ENCODE peak calls at places on chromosomes 6 and 20, in eight cellular contexts. One of them, this sample, is unnamed.

GRCh38 chr6:5851261-5851757 is 155.4 kb downstream of the NRN1 start:
- DNase-seq in mammary epithelial cell: no peak
- DNase-seq in cardiac muscle cell: peak; percentile 40
- DNase-seq in AG09309: no peak
- DNase-seq in heart right ventricle: peak; percentile 41
- DNase-seq in CD8-positive, alpha-beta T cell: peak; percentile 36
- DNase-seq in GM06990: peak; percentile 50
- DNase-seq in fibroblast of mammary gland: peak; percentile 54
- DNase-seq in this sample: peak; percentile 77

GRCh38 chr6:122833229-122833556 is 44.1 kb downstream of the SMPDL3A start:
- DNase-seq in AG09309: no peak
- DNase-seq in mammary epithelial cell: no peak
- DNase-seq in heart right ventricle: no peak
- DNase-seq in GM06990: no peak
- DNase-seq in CD8-positive, alpha-beta T cell: no peak
- DNase-seq in cardiac muscle cell: no peak
- DNase-seq in fibroblast of mammary gland: no peak
- DNase-seq in this sample: no peak

GRCh38 chr6:16637635-16638034 is 123.6 kb downstream of the ATXN1 start:
- DNase-seq in GM06990: no peak
- DNase-seq in heart right ventricle: no peak
- DNase-seq in AG09309: no peak
- DNase-seq in cardiac muscle cell: no peak
- DNase-seq in fibroblast of mammary gland: peak; percentile 61
- DNase-seq in mammary epithelial cell: no peak
- DNase-seq in CD8-positive, alpha-beta T cell: no peak
- DNase-seq in this sample: no peak

GRCh38 chr6:148814082-148814790 is 67.4 kb downstream of the UST start:
- DNase-seq in GM06990: no peak
- DNase-seq in heart right ventricle: no peak
- DNase-seq in AG09309: no peak
- DNase-seq in mammary epithelial cell: no peak
- DNase-seq in CD8-positive, alpha-beta T cell: no peak
- DNase-seq in fibroblast of mammary gland: peak; percentile 52
- DNase-seq in cardiac muscle cell: no peak
- DNase-seq in this sample: no peak

GRCh38 chr20:24469116-24470030 is at the start of gene SYNDIG1:
- DNase-seq in cardiac muscle cell: peak; percentile 6
- DNase-seq in mammary epithelial cell: peak; percentile 20
- DNase-seq in CD8-positive, alpha-beta T cell: no peak
- DNase-seq in fibroblast of mammary gland: no peak
- DNase-seq in GM06990: no peak
- DNase-seq in AG09309: no peak
- DNase-seq in heart right ventricle: peak; percentile 24
- DNase-seq in this sample: no peak

GRCh38 chr6:69232506-69233194 is 564.2 kb downstream of the LMBRD1 start:
- DNase-seq in cardiac muscle cell: peak; percentile 77
- DNase-seq in GM06990: peak; percentile 52
- DNase-seq in mammary epithelial cell: peak; percentile 56
- DNase-seq in heart right ventricle: peak; percentile 77
- DNase-seq in AG09309: no peak
- DNase-seq in fibroblast of mammary gland: peak; percentile 43
- DNase-seq in CD8-positive, alpha-beta T cell: no peak
- DNase-seq in this sample: peak; percentile 68

GRCh38 chr6:134416501-134417154 is 98.7 kb upstream of the SGK1 start:
- DNase-seq in cardiac muscle cell: peak; percentile 68
- DNase-seq in fibroblast of mammary gland: peak; percentile 68
- DNase-seq in CD8-positive, alpha-beta T cell: no peak
- DNase-seq in AG09309: peak; percentile 64
- DNase-seq in GM06990: no peak
- DNase-seq in heart right ventricle: no peak
- DNase-seq in mammary epithelial cell: no peak
- DNase-seq in this sample: no peak

GRCh38 chr20:16613954-16614353 is 40.7 kb upstream of the KIF16B start:
- DNase-seq in cardiac muscle cell: peak; percentile 55
- DNase-seq in heart right ventricle: no peak
- DNase-seq in fibroblast of mammary gland: peak; percentile 11
- DNase-seq in GM06990: no peak
- DNase-seq in mammary epithelial cell: no peak
- DNase-seq in CD8-positive, alpha-beta T cell: no peak
- DNase-seq in AG09309: no peak
- DNase-seq in this sample: no peak

GRCh38 chr20:45902199-45902701 is 9.7 kb downstream of the PLTP start:
- DNase-seq in GM06990: no peak
- DNase-seq in mammary epithelial cell: no peak
- DNase-seq in AG09309: no peak
- DNase-seq in CD8-positive, alpha-beta T cell: no peak
- DNase-seq in cardiac muscle cell: no peak
- DNase-seq in fibroblast of mammary gland: no peak
- DNase-seq in heart right ventricle: no peak
- DNase-seq in this sample: no peak

GRCh38 chr20:17059465-17059864 is 167.4 kb upstream of the PCSK2 start:
- DNase-seq in GM06990: no peak
- DNase-seq in cardiac muscle cell: no peak
- DNase-seq in mammary epithelial cell: no peak
- DNase-seq in heart right ventricle: no peak
- DNase-seq in AG09309: no peak
- DNase-seq in CD8-positive, alpha-beta T cell: no peak
- DNase-seq in fibroblast of mammary gland: peak; percentile 0
- DNase-seq in this sample: no peak

GRCh38 chr6:130547723-130548122 is 181.9 kb downstream of the TMEM200A start:
- DNase-seq in CD8-positive, alpha-beta T cell: no peak
- DNase-seq in AG09309: no peak
- DNase-seq in cardiac muscle cell: no peak
- DNase-seq in heart right ventricle: no peak
- DNase-seq in GM06990: no peak
- DNase-seq in fibroblast of mammary gland: no peak
- DNase-seq in mammary epithelial cell: no peak
- DNase-seq in this sample: no peak

GRCh38 chr6:97668716-97669115 is 385.7 kb upstream of the MMS22L start:
- DNase-seq in AG09309: no peak
- DNase-seq in CD8-positive, alpha-beta T cell: no peak
- DNase-seq in fibroblast of mammary gland: no peak
- DNase-seq in cardiac muscle cell: no peak
- DNase-seq in heart right ventricle: no peak
- DNase-seq in GM06990: peak; percentile 44
- DNase-seq in mammary epithelial cell: no peak
- DNase-seq in this sample: no peak

GRCh38 chr6:79408598-79408997 is 128.6 kb downstream of the LCA5 start:
- DNase-seq in heart right ventricle: no peak
- DNase-seq in CD8-positive, alpha-beta T cell: no peak
- DNase-seq in mammary epithelial cell: no peak
- DNase-seq in cardiac muscle cell: no peak
- DNase-seq in GM06990: no peak
- DNase-seq in AG09309: no peak
- DNase-seq in fibroblast of mammary gland: no peak
- DNase-seq in this sample: no peak
- TF ChIP-seq CTCF in heart right ventricle: no peak
- TF ChIP-seq CTCF in CD8-positive, alpha-beta T cell: no peak
- TF ChIP-seq CTCF in mammary epithelial cell: no peak
- TF ChIP-seq CTCF in cardiac muscle cell: no peak
- TF ChIP-seq CTCF in GM06990: no peak
- TF ChIP-seq CTCF in AG09309: no peak
- TF ChIP-seq CTCF in fibroblast of mammary gland: no peak
- TF ChIP-seq CTCF in this sample: no peak

GRCh38 chr6:42166444-42167141 is 6.6 kb upstream of the GUCA1A start:
- DNase-seq in fibroblast of mammary gland: peak; percentile 66
- DNase-seq in cardiac muscle cell: peak; percentile 75
- DNase-seq in CD8-positive, alpha-beta T cell: peak; percentile 60
- DNase-seq in heart right ventricle: peak; percentile 63
- DNase-seq in GM06990: no peak
- DNase-seq in mammary epithelial cell: peak; percentile 78
- DNase-seq in AG09309: no peak
- DNase-seq in this sample: no peak
- H3K4me3 ChIP-seq in fibroblast of mammary gland: no peak overlapping the region
- H3K4me3 ChIP-seq in cardiac muscle cell: no peak overlapping the region
- H3K4me3 ChIP-seq in CD8-positive, alpha-beta T cell: no peak overlapping the region
- H3K4me3 ChIP-seq in heart right ventricle: no peak overlapping the region
- H3K4me3 ChIP-seq in GM06990: no peak overlapping the region
- H3K4me3 ChIP-seq in mammary epithelial cell: no peak overlapping the region
- H3K4me3 ChIP-seq in AG09309: no peak overlapping the region
- H3K4me3 ChIP-seq in this sample: no peak overlapping the region

DNA sequence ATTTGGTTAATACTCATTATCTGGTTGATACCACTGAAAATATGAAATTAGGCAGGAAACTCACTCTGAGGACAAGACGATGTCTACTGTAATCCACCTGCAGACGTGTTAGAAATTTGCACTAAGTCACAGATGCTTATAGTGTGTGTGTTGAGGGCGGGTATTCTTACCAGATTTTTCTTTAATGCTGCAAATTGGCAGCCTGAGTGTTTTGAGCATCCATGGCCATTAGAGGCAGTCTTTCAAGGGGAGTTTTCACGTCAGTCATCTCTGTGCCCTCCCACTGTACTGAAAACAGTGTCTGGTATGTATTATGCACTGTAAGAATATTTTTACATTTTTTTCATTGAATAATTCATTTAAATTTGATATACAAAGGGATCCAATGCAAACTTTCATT is 266.5 kb upstream of the QKI start:
- DNase-seq in AG09309: no peak
- DNase-seq in fibroblast of mammary gland: no peak
- DNase-seq in mammary epithelial cell: no peak
- DNase-seq in cardiac muscle cell: no peak
- DNase-seq in CD8-positive, alpha-beta T cell: no peak
- DNase-seq in heart right ventricle: no peak
- DNase-seq in GM06990: no peak
- DNase-seq in this sample: no peak
- TF ChIP-seq CTCF in AG09309: no peak
- TF ChIP-seq CTCF in fibroblast of mammary gland: no peak
- TF ChIP-seq CTCF in mammary epithelial cell: no peak
- TF ChIP-seq CTCF in cardiac muscle cell: no peak
- TF ChIP-seq CTCF in CD8-positive, alpha-beta T cell: no peak
- TF ChIP-seq CTCF in heart right ventricle: no peak
- TF ChIP-seq CTCF in GM06990: peak; percentile 8
- TF ChIP-seq CTCF in this sample: no peak

GRCh38 chr6:89819336-89820130 is at the start of gene MDN1:
- DNase-seq in fibroblast of mammary gland: peak; percentile 95
- DNase-seq in mammary epithelial cell: peak; percentile 95
- DNase-seq in AG09309: peak; percentile 58
- DNase-seq in cardiac muscle cell: peak; percentile 97
- DNase-seq in heart right ventricle: peak; percentile 92
- DNase-seq in CD8-positive, alpha-beta T cell: peak; percentile 70
- DNase-seq in GM06990: peak; percentile 95
- DNase-seq in this sample: peak; percentile 94

GRCh38 chr6:89818977-89819335 is 638 bp downstream of the MDN1 start:
- DNase-seq in GM06990: no peak
- DNase-seq in mammary epithelial cell: peak; percentile 60
- DNase-seq in heart right ventricle: no peak
- DNase-seq in CD8-positive, alpha-beta T cell: no peak
- DNase-seq in AG09309: no peak
- DNase-seq in fibroblast of mammary gland: peak; percentile 39
- DNase-seq in cardiac muscle cell: peak; percentile 41
- DNase-seq in this sample: no peak

GRCh38 chr6:89817481-89817880 is 2.1 kb downstream of the MDN1 start:
- DNase-seq in mammary epithelial cell: no peak
- DNase-seq in GM06990: no peak
- DNase-seq in fibroblast of mammary gland: no peak
- DNase-seq in CD8-positive, alpha-beta T cell: no peak
- DNase-seq in AG09309: no peak
- DNase-seq in heart right ventricle: no peak
- DNase-seq in cardiac muscle cell: no peak
- DNase-seq in this sample: no peak
- H3K4me3 ChIP-seq in mammary epithelial cell: peak overlapping the region; percentile 6
- H3K4me3 ChIP-seq in GM06990: no peak overlapping the region
- H3K4me3 ChIP-seq in fibroblast of mammary gland: no peak overlapping the region
- H3K4me3 ChIP-seq in CD8-positive, alpha-beta T cell: no peak overlapping the region
- H3K4me3 ChIP-seq in AG09309: no peak overlapping the region
- H3K4me3 ChIP-seq in heart right ventricle: no peak overlapping the region
- H3K4me3 ChIP-seq in cardiac muscle cell: no peak overlapping the region
- H3K4me3 ChIP-seq in this sample: no peak overlapping the region

GRCh38 chr6:170552765-170553685 is at the start of gene PSMB1:
- DNase-seq in AG09309: peak; percentile 70
- DNase-seq in GM06990: peak; percentile 86
- DNase-seq in cardiac muscle cell: peak; percentile 97
- DNase-seq in heart right ventricle: peak; percentile 96
- DNase-seq in mammary epithelial cell: peak; percentile 92
- DNase-seq in fibroblast of mammary gland: peak; percentile 95
- DNase-seq in CD8-positive, alpha-beta T cell: peak; percentile 57
- DNase-seq in this sample: peak; percentile 96
- TF ChIP-seq CTCF in AG09309: no peak
- TF ChIP-seq CTCF in GM06990: no peak
- TF ChIP-seq CTCF in cardiac muscle cell: no peak
- TF ChIP-seq CTCF in heart right ventricle: no peak
- TF ChIP-seq CTCF in mammary epithelial cell: no peak
- TF ChIP-seq CTCF in fibroblast of mammary gland: no peak
- TF ChIP-seq CTCF in CD8-positive, alpha-beta T cell: no peak
- TF ChIP-seq CTCF in this sample: no peak